ENCODE peak calls at places on chromosomes 6 and 20, in six cellular contexts. One of them, this sample, is unnamed.

GRCh38 chr6:156351346-156351966 is 425.7 kb upstream of the ARID1B start:
- DNase-seq in upper lobe of right lung: no peak
- DNase-seq in GM12864: no peak
- DNase-seq in epithelial cell of esophagus: no peak
- DNase-seq in D721Med: no peak
- DNase-seq in HepG2: no peak
- DNase-seq in this sample: no peak

GRCh38 chr6:74534485-74535211 is 671.2 kb downstream of the COL12A1 start:
- DNase-seq in upper lobe of right lung: no peak
- DNase-seq in GM12864: no peak
- DNase-seq in epithelial cell of esophagus: peak
- DNase-seq in D721Med: no peak
- DNase-seq in HepG2: peak
- DNase-seq in this sample: peak

GRCh38 chr6:147793871-147794643 is 285.6 kb downstream of the SAMD5 start:
- DNase-seq in upper lobe of right lung: no peak
- DNase-seq in GM12864: no peak
- DNase-seq in epithelial cell of esophagus: no peak
- DNase-seq in D721Med: no peak
- DNase-seq in HepG2: no peak
- DNase-seq in this sample: no peak

GRCh38 chr6:133553652-133554051 is 312.5 kb downstream of the EYA4 start:
- DNase-seq in upper lobe of right lung: no peak
- DNase-seq in GM12864: no peak
- DNase-seq in epithelial cell of esophagus: peak
- DNase-seq in D721Med: no peak
- DNase-seq in HepG2: peak
- DNase-seq in this sample: peak

GRCh38 chr20:20820780-20821495 is 108.5 kb upstream of the RALGAPA2 start:
- DNase-seq in upper lobe of right lung: no peak
- DNase-seq in GM12864: no peak
- DNase-seq in epithelial cell of esophagus: no peak
- DNase-seq in D721Med: no peak
- DNase-seq in HepG2: no peak
- DNase-seq in this sample: no peak

GRCh38 chr6:101294051-101294638 is 99.4 kb upstream of the GRIK2 start:
- DNase-seq in upper lobe of right lung: no peak
- DNase-seq in GM12864: no peak
- DNase-seq in epithelial cell of esophagus: no peak
- DNase-seq in D721Med: no peak
- DNase-seq in HepG2: no peak
- DNase-seq in this sample: no peak

GRCh38 chr20:17570347-17571152 is 675 bp downstream of the DSTN start:
- DNase-seq in upper lobe of right lung: peak
- DNase-seq in GM12864: no peak
- DNase-seq in epithelial cell of esophagus: peak
- DNase-seq in D721Med: no peak
- DNase-seq in HepG2: peak
- DNase-seq in this sample: peak

GRCh38 chr20:36050436-36051317 is 82.3 kb downstream of the CNBD2 start:
- DNase-seq in upper lobe of right lung: peak
- DNase-seq in GM12864: peak
- DNase-seq in epithelial cell of esophagus: peak
- DNase-seq in D721Med: peak
- DNase-seq in HepG2: peak
- DNase-seq in this sample: peak

GRCh38 chr20:3785240-3786125 is 1.1 kb downstream of the CENPB start:
- DNase-seq in upper lobe of right lung: no peak
- DNase-seq in GM12864: no peak
- DNase-seq in epithelial cell of esophagus: peak
- DNase-seq in D721Med: no peak
- DNase-seq in HepG2: no peak
- DNase-seq in this sample: no peak

GRCh38 chr6:133062702-133063319 is 178.3 kb upstream of the EYA4 start:
- DNase-seq in upper lobe of right lung: no peak
- DNase-seq in GM12864: no peak
- DNase-seq in epithelial cell of esophagus: no peak
- DNase-seq in D721Med: no peak
- DNase-seq in HepG2: no peak
- DNase-seq in this sample: no peak

GRCh38 chr6:90065173-90065572 is 170.9 kb downstream of the GJA10 start:
- DNase-seq in upper lobe of right lung: no peak
- DNase-seq in GM12864: no peak
- DNase-seq in epithelial cell of esophagus: no peak
- DNase-seq in D721Med: no peak
- DNase-seq in HepG2: no peak
- DNase-seq in this sample: no peak

GRCh38 chr6:121436172-121436965 is 923 bp downstream of the GJA1 start:
- DNase-seq in upper lobe of right lung: no peak
- DNase-seq in GM12864: no peak
- DNase-seq in epithelial cell of esophagus: peak
- DNase-seq in D721Med: no peak
- DNase-seq in HepG2: no peak
- DNase-seq in this sample: no peak

GRCh38 chr6:105431226-105431625 is 28.3 kb upstream of the PREP start:
- DNase-seq in upper lobe of right lung: no peak
- DNase-seq in GM12864: peak
- DNase-seq in epithelial cell of esophagus: peak
- DNase-seq in D721Med: no peak
- DNase-seq in HepG2: peak
- DNase-seq in this sample: peak

GRCh38 chr6:147204060-147204785 is at the start of gene STXBP5:
- DNase-seq in upper lobe of right lung: peak
- DNase-seq in GM12864: no peak
- DNase-seq in epithelial cell of esophagus: peak
- DNase-seq in D721Med: no peak
- DNase-seq in HepG2: peak
- DNase-seq in this sample: peak

GRCh38 chr6:33419580-33420492 is at the start of gene SYNGAP1:
- DNase-seq in upper lobe of right lung: no peak
- DNase-seq in GM12864: no peak
- DNase-seq in epithelial cell of esophagus: no peak
- DNase-seq in D721Med: no peak
- DNase-seq in HepG2: no peak
- DNase-seq in this sample: no peak

GRCh38 chr20:4038047-4038459 is 22.7 kb upstream of the RNF24 start:
- DNase-seq in upper lobe of right lung: peak
- DNase-seq in GM12864: peak
- DNase-seq in epithelial cell of esophagus: peak
- DNase-seq in D721Med: no peak
- DNase-seq in HepG2: no peak
- DNase-seq in this sample: peak

GRCh38 chr6:34226731-34227586 is 9.7 kb upstream of the HMGA1 start:
- DNase-seq in upper lobe of right lung: no peak
- DNase-seq in GM12864: no peak
- DNase-seq in epithelial cell of esophagus: no peak
- DNase-seq in D721Med: no peak
- DNase-seq in HepG2: peak
- DNase-seq in this sample: no peak

GRCh38 chr6:42315220-42315990 is 97.7 kb upstream of the MRPS10 start:
- DNase-seq in upper lobe of right lung: no peak
- DNase-seq in GM12864: no peak
- DNase-seq in epithelial cell of esophagus: no peak
- DNase-seq in D721Med: no peak
- DNase-seq in HepG2: no peak
- DNase-seq in this sample: no peak

GRCh38 chr6:42314571-42314950 is 96.9 kb upstream of the MRPS10 start:
- DNase-seq in upper lobe of right lung: no peak
- DNase-seq in GM12864: no peak
- DNase-seq in epithelial cell of esophagus: peak
- DNase-seq in D721Med: no peak
- DNase-seq in HepG2: no peak
- DNase-seq in this sample: peak

GRCh38 chr6:42313038-42313437 is 95.4 kb upstream of the MRPS10 start:
- DNase-seq in upper lobe of right lung: no peak
- DNase-seq in GM12864: no peak
- DNase-seq in epithelial cell of esophagus: no peak
- DNase-seq in D721Med: no peak
- DNase-seq in HepG2: no peak
- DNase-seq in this sample: peak

GRCh38 chr6:42315991-42316378 is 98.3 kb upstream of the MRPS10 start:
- DNase-seq in upper lobe of right lung: no peak
- DNase-seq in GM12864: peak
- DNase-seq in epithelial cell of esophagus: peak
- DNase-seq in D721Med: no peak
- DNase-seq in HepG2: peak
- DNase-seq in this sample: peak

GRCh38 chr6:42313941-42314570 is 96.4 kb upstream of the MRPS10 start:
- DNase-seq in upper lobe of right lung: no peak
- DNase-seq in GM12864: no peak
- DNase-seq in epithelial cell of esophagus: no peak
- DNase-seq in D721Med: no peak
- DNase-seq in HepG2: no peak
- DNase-seq in this sample: no peak
- TF ChIP-seq CTCF in upper lobe of right lung: no peak
- TF ChIP-seq CTCF in GM12864: no peak
- TF ChIP-seq CTCF in epithelial cell of esophagus: no peak
- TF ChIP-seq CTCF in D721Med: no peak
- TF ChIP-seq CTCF in HepG2: no peak
- TF ChIP-seq CTCF in this sample: no peak

GRCh38 chr6:24901698-24902328 is 33.9 kb downstream of the RIPOR2 start:
- DNase-seq in upper lobe of right lung: no peak
- DNase-seq in GM12864: no peak
- DNase-seq in epithelial cell of esophagus: no peak
- DNase-seq in D721Med: no peak
- DNase-seq in HepG2: no peak
- DNase-seq in this sample: no peak

GRCh38 chr6:24900917-24901697 is 34.7 kb downstream of the RIPOR2 start:
- DNase-seq in upper lobe of right lung: no peak
- DNase-seq in GM12864: no peak
- DNase-seq in epithelial cell of esophagus: no peak
- DNase-seq in D721Med: no peak
- DNase-seq in HepG2: no peak
- DNase-seq in this sample: no peak

GRCh38 chr6:24903681-24904080 is 32.1 kb downstream of the RIPOR2 start:
- DNase-seq in upper lobe of right lung: no peak
- DNase-seq in GM12864: no peak
- DNase-seq in epithelial cell of esophagus: no peak
- DNase-seq in D721Med: no peak
- DNase-seq in HepG2: no peak
- DNase-seq in this sample: no peak

GRCh38 chr6:24905485-24905884 is 30.3 kb downstream of the RIPOR2 start:
- DNase-seq in upper lobe of right lung: no peak
- DNase-seq in GM12864: no peak
- DNase-seq in epithelial cell of esophagus: no peak
- DNase-seq in D721Med: no peak
- DNase-seq in HepG2: no peak
- DNase-seq in this sample: no peak

DNA sequence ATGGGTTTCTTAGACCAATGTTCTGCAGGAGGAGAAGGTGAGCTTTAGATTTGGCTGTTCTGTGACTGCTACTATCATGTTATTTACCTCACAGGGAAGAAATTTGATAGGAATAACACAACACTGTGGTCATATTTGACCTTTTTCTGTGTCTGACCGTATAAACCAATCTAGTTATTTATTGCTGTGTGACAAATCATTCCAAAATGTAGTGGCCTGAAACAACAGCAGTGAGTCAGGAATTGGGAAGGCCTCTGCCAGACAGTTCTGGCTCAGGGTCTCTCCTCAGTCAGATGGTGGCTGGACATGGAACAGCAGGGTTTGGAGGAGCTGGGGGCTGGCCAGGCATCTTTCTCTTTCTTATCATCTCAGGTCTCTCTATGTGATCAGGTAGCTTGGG is 33.0 kb downstream of the RIPOR2 start:
- DNase-seq in upper lobe of right lung: no peak
- DNase-seq in GM12864: no peak
- DNase-seq in epithelial cell of esophagus: peak
- DNase-seq in D721Med: no peak
- DNase-seq in HepG2: no peak
- DNase-seq in this sample: peak
- TF ChIP-seq CTCF in upper lobe of right lung: no peak
- TF ChIP-seq CTCF in GM12864: no peak
- TF ChIP-seq CTCF in epithelial cell of esophagus: no peak
- TF ChIP-seq CTCF in D721Med: no peak
- TF ChIP-seq CTCF in HepG2: no peak
- TF ChIP-seq CTCF in this sample: no peak

DNA sequence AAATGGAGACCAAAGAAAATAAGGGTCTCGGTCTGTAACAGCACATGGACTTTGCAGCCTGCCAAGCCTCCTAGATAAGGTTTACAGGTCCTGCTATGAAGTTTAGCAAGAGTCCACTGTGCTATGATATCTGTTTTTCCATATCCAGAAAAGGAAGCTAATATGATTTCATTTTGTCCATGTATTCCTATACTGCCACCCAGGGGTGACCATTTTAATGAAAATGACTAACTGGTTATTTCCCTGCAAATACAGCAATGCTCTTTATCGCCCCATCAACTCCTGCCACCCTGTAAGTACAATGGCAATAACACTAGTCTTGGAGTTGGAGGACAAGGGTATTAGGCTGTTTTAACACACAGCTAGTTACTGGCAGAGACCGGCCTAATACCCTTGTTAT is 115.2 kb upstream of the GLP1R start:
- DNase-seq in upper lobe of right lung: no peak
- DNase-seq in GM12864: no peak
- DNase-seq in epithelial cell of esophagus: peak
- DNase-seq in D721Med: no peak
- DNase-seq in HepG2: peak
- DNase-seq in this sample: peak
- TF ChIP-seq CTCF in upper lobe of right lung: peak
- TF ChIP-seq CTCF in GM12864: no peak
- TF ChIP-seq CTCF in epithelial cell of esophagus: peak
- TF ChIP-seq CTCF in D721Med: peak
- TF ChIP-seq CTCF in HepG2: peak
- TF ChIP-seq CTCF in this sample: peak

DNA sequence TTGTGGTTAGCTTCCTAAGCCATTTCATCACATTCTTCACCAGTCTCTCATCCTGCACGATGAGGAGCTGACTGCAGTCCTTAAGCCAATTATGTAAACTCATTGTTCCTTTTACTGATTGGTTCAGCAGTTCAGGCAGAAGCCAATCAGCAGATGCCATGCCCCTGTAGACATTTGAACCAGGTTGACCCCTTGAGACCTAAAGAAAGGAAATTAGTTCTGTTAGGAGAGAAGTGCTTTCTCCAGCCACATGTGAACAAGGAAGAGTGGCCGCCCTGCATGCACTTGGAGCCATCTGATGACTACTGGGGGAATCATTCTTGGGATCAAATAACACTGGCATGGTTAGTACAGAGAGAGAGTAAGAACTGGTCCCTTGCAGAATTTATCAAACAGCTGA is 535.2 kb upstream of the ID4 start:
- DNase-seq in upper lobe of right lung: no peak
- DNase-seq in GM12864: no peak
- DNase-seq in epithelial cell of esophagus: peak
- DNase-seq in D721Med: no peak
- DNase-seq in HepG2: no peak
- DNase-seq in this sample: peak
- TF ChIP-seq CTCF in upper lobe of right lung: no peak
- TF ChIP-seq CTCF in GM12864: no peak
- TF ChIP-seq CTCF in epithelial cell of esophagus: no peak
- TF ChIP-seq CTCF in D721Med: no peak
- TF ChIP-seq CTCF in HepG2: no peak
- TF ChIP-seq CTCF in this sample: no peak

DNA sequence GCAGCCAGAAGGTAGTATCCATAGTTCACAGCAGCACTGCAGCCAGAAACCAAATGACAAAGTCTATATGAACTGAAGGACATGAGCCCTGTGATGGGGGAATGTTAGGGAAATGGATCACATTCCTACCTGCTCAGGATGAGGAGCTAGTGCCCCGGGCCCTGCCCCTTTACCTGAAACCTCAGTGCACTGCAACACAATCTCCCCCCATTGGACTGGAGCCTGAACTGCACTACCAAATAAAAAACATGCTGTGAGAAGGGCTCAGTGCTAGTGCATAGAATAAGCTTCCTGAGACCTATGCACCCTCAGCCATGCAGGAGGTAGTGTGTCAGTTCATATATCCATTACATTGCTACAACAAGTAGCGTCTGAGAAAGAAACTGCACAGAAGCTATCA is 477.8 kb downstream of the HACE1 start:
- DNase-seq in upper lobe of right lung: no peak
- DNase-seq in GM12864: no peak
- DNase-seq in epithelial cell of esophagus: no peak
- DNase-seq in D721Med: no peak
- DNase-seq in HepG2: no peak
- DNase-seq in this sample: no peak
- TF ChIP-seq CTCF in upper lobe of right lung: no peak
- TF ChIP-seq CTCF in GM12864: no peak
- TF ChIP-seq CTCF in epithelial cell of esophagus: no peak
- TF ChIP-seq CTCF in D721Med: no peak
- TF ChIP-seq CTCF in HepG2: no peak
- TF ChIP-seq CTCF in this sample: no peak

This sample was measured in MCF 10A.